ENCODE peak calls at places on chromosome 6, in four cellular contexts. G is K562, M is A549, L is WTC11. T is an unnamed sample.

GRCh38 chr6:5125152-5126006 is 40.2 kb downstream of the PPP1R3G start:
- DNase-seq in G (peak; percentile 54), M (peak; percentile 16), L (no peak), T (peak; percentile 72)

GRCh38 chr6:138331444-138331843 is 46.3 kb upstream of the SMIM28 start:
- DNase-seq in L (no peak), G (no peak), M (no peak), T (no peak)

GRCh38 chr6:40822619-40823018 is 216.4 kb downstream of the UNC5CL start:
- DNase-seq in G (no peak), M (no peak), L (no peak), T (no peak)

GRCh38 chr6:146595981-146596731 is 2.6 kb upstream of the ADGB start:
- DNase-seq in M (no peak), L (no peak), G (no peak), T (no peak)

GRCh38 chr6:35603326-35604202 is 85.2 kb downstream of the FKBP5 start:
- DNase-seq in M (no peak), L (no peak), G (no peak), T (peak; percentile 77)

GRCh38 chr6:2429032-2429431 is 183.6 kb upstream of the GMDS start:
- DNase-seq in L (no peak), M (no peak), G (no peak), T (no peak)

GRCh38 chr6:26243742-26244141 is 121.3 kb upstream of the BTN3A2 start:
- DNase-seq in G (no peak), L (no peak), M (no peak), T (no peak)

GRCh38 chr6:145315982-145316600 is 419.2 kb downstream of the EPM2A start:
- DNase-seq in G (no peak), M (no peak), L (no peak), T (no peak)

GRCh38 chr6:49934770-49935169 is 29.2 kb downstream of the DEFB114 start:
- DNase-seq in M (no peak), G (no peak), L (no peak), T (no peak)

GRCh38 chr6:81938014-81938761 is 185.7 kb upstream of the TENT5A start:
- DNase-seq in G (peak; percentile 51), M (peak; percentile 70), L (no peak), T (peak; percentile 93)

GRCh38 chr6:158783851-158784250 is 35.3 kb downstream of the EZR start:
- DNase-seq in G (no peak), M (no peak), L (no peak), T (no peak)

GRCh38 chr6:3032986-3033385 is 33.3 kb downstream of the NQO2 start:
- DNase-seq in G (no peak), M (peak; percentile 42), L (no peak), T (no peak)

GRCh38 chr6:18179770-18180393 is 24.7 kb downstream of the KDM1B start:
- DNase-seq in M (no peak), L (no peak), G (no peak), T (no peak)

GRCh38 chr6:16760536-16761468 is at the start of gene ATXN1:
- DNase-seq in G (peak; percentile 56), L (peak; percentile 41), M (peak; percentile 61), T (peak; percentile 53)

GRCh38 chr6:156316613-156317012 is 460.6 kb upstream of the ARID1B start:
- DNase-seq in L (no peak), G (no peak), M (no peak), T (no peak)

GRCh38 chr6:156309017-156309416 is 468.2 kb upstream of the ARID1B start:
- DNase-seq in M (no peak), G (no peak), L (no peak), T (no peak)

GRCh38 chr6:156313037-156313436 is 464.1 kb upstream of the ARID1B start:
- DNase-seq in L (no peak), G (no peak), M (no peak), T (no peak)

GRCh38 chr6:156308604-156309003 is 468.6 kb upstream of the ARID1B start:
- DNase-seq in L (no peak), M (no peak), G (no peak), T (no peak)

GRCh38 chr6:156310701-156311100 is 466.5 kb upstream of the ARID1B start:
- DNase-seq in G (no peak), M (no peak), L (no peak), T (no peak)
- TF ChIP-seq NR3C1 in G (no peak), M (no peak), L (no peak), T (no peak)

GRCh38 chr6:128158496-128158895 is 257.6 kb upstream of the THEMIS start:
- DNase-seq in M (no peak), L (no peak), G (no peak), T (no peak)
- TF ChIP-seq NR3C1 in M (no peak), L (no peak), G (no peak), T (no peak)

DNA sequence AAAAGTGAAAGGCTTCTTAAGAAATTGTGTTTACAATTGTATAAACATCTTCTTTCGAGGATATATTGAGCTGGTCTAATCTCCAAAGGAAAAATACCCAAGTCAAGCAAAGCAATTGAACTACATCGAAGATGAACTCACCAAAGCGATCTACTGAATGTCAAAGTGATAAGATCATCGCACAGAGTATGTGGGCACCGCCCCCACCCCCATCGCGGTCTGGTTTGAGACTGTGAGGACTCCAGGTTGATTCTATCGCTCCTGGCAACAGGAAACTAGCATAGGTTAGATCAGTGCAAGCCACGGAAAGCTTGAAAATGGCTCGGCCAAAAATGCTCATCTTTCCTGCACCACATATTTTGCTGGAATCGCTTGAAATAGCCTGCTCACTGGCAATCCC is 133.2 kb upstream of the RPS6KA2 start:
- DNase-seq in G (no peak), L (no peak), M (no peak), T (no peak)
- TF ChIP-seq NR3C1 in G (no peak), L (no peak), M (no peak), T (no peak)

DNA sequence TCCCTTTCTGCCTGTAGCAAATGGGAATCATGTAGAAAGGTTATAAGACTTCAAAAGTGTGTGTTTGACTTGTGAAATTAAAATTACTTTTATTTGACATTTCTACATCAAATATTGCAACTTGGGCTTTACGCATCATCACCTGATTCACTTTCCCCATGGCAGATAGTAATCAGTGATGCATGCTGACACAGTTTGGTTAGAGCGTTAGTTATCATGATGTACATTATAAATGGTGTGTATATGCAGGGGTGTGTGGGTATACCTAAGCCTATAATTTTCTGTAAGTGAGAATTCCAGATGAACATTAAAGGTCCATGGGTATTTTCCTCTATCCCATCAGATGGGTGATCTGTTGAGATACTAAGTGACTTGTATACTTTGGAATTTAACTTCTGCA is 141.5 kb downstream of the KLHL32 start:
- DNase-seq in L (no peak), M (no peak), G (no peak), T (no peak)
- TF ChIP-seq NR3C1 in L (no peak), M (no peak), G (no peak), T (no peak)

DNA sequence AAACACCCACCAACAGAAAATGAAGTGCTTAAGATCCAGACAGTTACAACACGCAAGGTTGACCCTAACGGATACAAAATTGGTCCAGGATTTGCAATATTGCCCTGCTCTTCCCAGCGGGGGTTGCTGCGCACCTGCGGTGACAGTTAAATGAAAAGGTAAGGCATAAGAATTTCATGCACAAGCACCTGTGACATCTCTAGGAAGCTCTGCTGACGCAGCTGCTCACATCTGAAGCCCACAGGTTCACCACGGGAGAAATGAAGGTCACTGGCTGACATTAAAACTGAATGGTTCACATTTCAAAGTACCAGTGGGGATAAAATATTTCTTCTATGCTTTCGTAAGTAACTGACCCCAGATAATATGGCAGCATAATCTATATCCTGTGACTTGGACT is 689.3 kb upstream of the AGPAT4 start:
- DNase-seq in M (no peak), L (no peak), G (no peak), T (no peak)
- TF ChIP-seq NR3C1 in M (no peak), L (no peak), G (no peak), T (no peak)

GRCh38 chr6:135897087-135897486 is 45.6 kb downstream of the PDE7B start:
- DNase-seq in G (no peak), M (no peak), L (no peak), T (no peak)
- TF ChIP-seq NR3C1 in G (no peak), M (no peak), L (no peak), T (no peak)

GRCh38 chr6:28789553-28790083 is 134.2 kb downstream of the TRIM27 start:
- DNase-seq in M (peak; percentile 78), L (peak; percentile 66), G (peak; percentile 62), T (peak; percentile 80)
- TF ChIP-seq NR3C1 in M (no peak), L (no peak), G (no peak), T (no peak)